ENCODE peak calls at places on chromosomes 2 and 18, in six cellular contexts. K is GM12864, L is GM10248, J is foreskin fibroblast, P is cardiac septum, D is A172. C is an unnamed sample.

GRCh38 chr18:61107107-61107506 is 226.1 kb upstream of the CDH20 start:
- DNase-seq in K (no peak), L (no peak), D (no peak), J (no peak), P (no peak), C (no peak)

GRCh38 chr2:26696352-26696816 is 3.9 kb downstream of the KCNK3 start:
- DNase-seq in L (no peak), J (peak), D (peak), P (no peak), K (no peak), C (no peak)

GRCh38 chr18:1760901-1761300 is 810.4 kb downstream of the METTL4 start:
- DNase-seq in P (no peak), J (no peak), K (no peak), D (no peak), L (no peak), C (no peak)

GRCh38 chr2:2189112-2189398 is 142.0 kb downstream of the MYT1L start:
- DNase-seq in L (no peak), D (no peak), P (no peak), K (no peak), J (no peak), C (no peak)

GRCh38 chr2:120809576-120810440 is 74.1 kb downstream of the GLI2 start:
- DNase-seq in J (no peak), D (no peak), K (no peak), L (no peak), P (no peak), C (no peak)

GRCh38 chr2:217252181-217252580 is 392.3 kb upstream of the TNP1 start:
- DNase-seq in D (no peak), P (no peak), K (no peak), J (no peak), L (no peak), C (no peak)

GRCh38 chr18:48068916-48069445 is 138.5 kb upstream of the SMAD2 start:
- DNase-seq in D (no peak), J (no peak), P (no peak), L (no peak), K (no peak), C (no peak)

GRCh38 chr2:17894005-17894404 is 15.5 kb downstream of the KCNS3 start:
- DNase-seq in K (no peak), P (no peak), D (no peak), L (no peak), J (peak), C (no peak)

GRCh38 chr2:10427568-10427975 is 20.6 kb downstream of the ODC1 start:
- DNase-seq in D (no peak), J (peak), L (no peak), K (no peak), P (no peak), C (no peak)

GRCh38 chr18:33660696-33661310 is 82.8 kb downstream of the ASXL3 start:
- DNase-seq in L (no peak), J (peak), D (no peak), P (no peak), K (no peak), C (no peak)

GRCh38 chr2:102057502-102058292 is 65.9 kb downstream of the IL1R2 start:
- DNase-seq in L (no peak), D (no peak), J (peak), P (no peak), K (no peak), C (no peak)

GRCh38 chr2:188596054-188596453 is 304.4 kb downstream of the GULP1 start:
- DNase-seq in L (no peak), K (no peak), D (no peak), P (no peak), J (peak), C (no peak)

GRCh38 chr2:25431604-25432003 is 89.9 kb upstream of the DNMT3A start:
- DNase-seq in J (no peak), L (no peak), D (no peak), P (no peak), K (no peak), C (no peak)

GRCh38 chr2:184555352-184555751 is 43.0 kb upstream of the ZNF804A start:
- DNase-seq in J (no peak), K (no peak), P (no peak), D (no peak), L (no peak), C (no peak)

GRCh38 chr18:59737776-59738295 is 40.6 kb upstream of the CCBE1 start:
- DNase-seq in J (no peak), K (no peak), L (no peak), P (no peak), D (no peak), C (no peak)

GRCh38 chr2:77800410-77800809 is 278.2 kb upstream of the LRRTM4 start:
- DNase-seq in P (no peak), D (no peak), L (no peak), J (no peak), K (no peak), C (no peak)

GRCh38 chr2:208872591-208872990 is 466.0 kb downstream of the PTH2R start:
- DNase-seq in D (peak), K (no peak), J (no peak), L (no peak), P (no peak), C (no peak)

GRCh38 chr2:134845719-134846118 is 7.3 kb downstream of the ACMSD start:
- DNase-seq in D (peak), P (no peak), L (no peak), K (no peak), J (peak), C (no peak)

GRCh38 chr18:478679-479078 is 21.8 kb downstream of the COLEC12 start:
- DNase-seq in K (no peak), P (no peak), L (no peak), D (no peak), J (peak), C (no peak)

GRCh38 chr2:32418777-32419176 is 62.0 kb downstream of the BIRC6 start:
- DNase-seq in K (no peak), J (peak), D (peak), P (no peak), L (no peak), C (no peak)

GRCh38 chr2:11875481-11875880 is 129.0 kb downstream of the LPIN1 start:
- DNase-seq in L (no peak), P (no peak), K (no peak), D (no peak), J (no peak), C (no peak)

GRCh38 chr18:51639541-51639940 is 442.1 kb upstream of the MEX3C start:
- DNase-seq in P (no peak), D (no peak), J (no peak), L (no peak), K (no peak), C (no peak)

GRCh38 chr18:11323359-11323819 is 174.0 kb upstream of the PIEZO2 start:
- DNase-seq in J (peak), D (peak), L (no peak), P (no peak), K (no peak), C (no peak)

GRCh38 chr2:105397959-105398521 is 811 bp downstream of the FHL2 start:
- DNase-seq in L (peak), J (peak), K (no peak), D (no peak), P (peak), C (no peak)

GRCh38 chr2:197297262-197297661 is 13.3 kb downstream of the ANKRD44 start:
- DNase-seq in K (no peak), L (no peak), D (no peak), J (no peak), P (no peak), C (no peak)

GRCh38 chr2:62939735-62940491 is 110.7 kb upstream of the OTX1 start:
- DNase-seq in J (peak), L (no peak), P (no peak), D (peak), K (no peak), C (no peak)

GRCh38 chr2:98476192-98476868 is 31.7 kb downstream of the INPP4A start:
- DNase-seq in D (peak), J (no peak), L (peak), P (no peak), K (no peak), C (peak)

C was measured in mesenteric fat pad.